ENCODE peak calls at places on chromosomes 4 and X, in seven cellular contexts. T is lung; M is right cardiac atrium; X is mesenchymal stem cell; H is CD8-positive, alpha-beta memory T cell; G is mesendoderm; W is PC-9. S is an unnamed sample.

GRCh38 chr4:79439489-79439888 is 31.5 kb upstream of the GK2 start:
- DNase-seq in T (no peak), M (no peak), X (no peak), H (no peak), G (no peak), W (no peak), S (no peak)

GRCh38 chrX:18873189-18873791 is 110.6 kb downstream of the PHKA2 start:
- DNase-seq in T (no peak), M (peak), X (peak), H (no peak), G (no peak), W (peak), S (peak)

GRCh38 chrX:69152398-69152797 is 12.9 kb downstream of the PJA1 start:
- DNase-seq in T (no peak), M (peak), X (peak), H (no peak), G (no peak), W (peak), S (no peak)

GRCh38 chr4:122827258-122827887 is 742 bp downstream of the FGF2 start:
- DNase-seq in T (no peak), M (peak), X (peak), H (peak), G (peak), W (no peak), S (no peak)

GRCh38 chr4:76696109-76696508 is 201.8 kb downstream of the SOWAHB start:
- DNase-seq in T (no peak), M (no peak), X (peak), H (no peak), G (peak), W (no peak), S (no peak)

GRCh38 chrX:63930140-63930539 is 145.1 kb upstream of the ARHGEF9 start:
- DNase-seq in T (no peak), M (no peak), X (no peak), H (no peak), G (peak), W (no peak), S (no peak)

GRCh38 chr4:124635331-124635730 is 77.2 kb downstream of the ANKRD50 start:
- DNase-seq in T (no peak), M (no peak), X (no peak), H (no peak), G (peak), W (no peak), S (no peak)

GRCh38 chr4:98745372-98745771 is 87.0 kb upstream of the TSPAN5 start:
- DNase-seq in T (no peak), M (no peak), X (peak), H (no peak), G (peak), W (no peak), S (no peak)

GRCh38 chrX:49186125-49187027 is at the start of gene PRICKLE3:
- DNase-seq in T (peak), M (peak), X (peak), H (peak), G (peak), W (no peak), S (no peak)

GRCh38 chrX:16517206-16517605 is 132.8 kb upstream of the S100G start:
- DNase-seq in T (no peak), M (no peak), X (no peak), H (no peak), G (no peak), W (no peak), S (no peak)

GRCh38 chrX:44876076-44876475 is 3.1 kb downstream of the KDM6A start:
- DNase-seq in T (no peak), M (no peak), X (no peak), H (no peak), G (no peak), W (no peak), S (no peak)

GRCh38 chr4:151250706-151251105 is 26.3 kb upstream of the PRSS48 start:
- DNase-seq in T (no peak), M (no peak), X (no peak), H (no peak), G (peak), W (no peak), S (no peak)

GRCh38 chrX:129678176-129678880 is 23.6 kb upstream of the APLN start:
- DNase-seq in T (peak), M (peak), X (no peak), H (peak), G (no peak), W (peak), S (no peak)

GRCh38 chr4:130054895-130055294 is 958.9 kb downstream of the C4orf33 start:
- DNase-seq in T (no peak), M (no peak), X (no peak), H (no peak), G (no peak), W (no peak), S (no peak)

GRCh38 chr4:87805971-87806370 is 6.6 kb downstream of the IBSP start:
- DNase-seq in T (no peak), M (no peak), X (peak), H (no peak), G (no peak), W (no peak), S (no peak)

GRCh38 chr4:177448850-177449249 is 6.6 kb upstream of the AGA start:
- DNase-seq in T (no peak), M (no peak), X (peak), H (no peak), G (no peak), W (no peak), S (no peak)

GRCh38 chr4:55297346-55297745 is 48.7 kb upstream of the SRD5A3 start:
- DNase-seq in T (no peak), M (no peak), X (no peak), H (no peak), G (peak), W (peak), S (peak)

GRCh38 chr4:140102406-140102805 is 51.6 kb downstream of the MAML3 start:
- DNase-seq in T (no peak), M (no peak), X (no peak), H (no peak), G (no peak), W (peak), S (no peak)

GRCh38 chr4:68119921-68120320 is 9.7 kb downstream of the TMPRSS11F start:
- DNase-seq in T (no peak), M (no peak), X (no peak), H (no peak), G (no peak), W (no peak), S (no peak)

GRCh38 chrX:30713061-30713525 is 59.9 kb downstream of the GK start:
- DNase-seq in T (peak), M (peak), X (peak), H (peak), G (peak), W (no peak), S (no peak)

GRCh38 chr4:13527983-13528822 is 16.1 kb downstream of the NKX3-2 start:
- DNase-seq in T (no peak), M (no peak), X (peak), H (no peak), G (peak), W (no peak), S (no peak)

GRCh38 chr4:5616331-5616950 is 91.9 kb downstream of the EVC2 start:
- DNase-seq in T (no peak), M (no peak), X (no peak), H (no peak), G (no peak), W (no peak), S (no peak)

GRCh38 chrX:22041931-22042530 is 9.9 kb downstream of the PHEX start:
- DNase-seq in T (no peak), M (no peak), X (no peak), H (no peak), G (no peak), W (no peak), S (no peak)

GRCh38 chrX:25941087-25941486 is 197.1 kb upstream of the MAGEB18 start:
- DNase-seq in T (no peak), M (no peak), X (no peak), H (no peak), G (no peak), W (no peak), S (peak)

GRCh38 chrX:96987228-96987627 is 103.5 kb downstream of the RPA4 start:
- DNase-seq in T (no peak), M (no peak), X (peak), H (no peak), G (no peak), W (no peak), S (no peak)

GRCh38 chr4:185470503-185471195 is 884 bp downstream of the CCDC110 start:
- DNase-seq in T (peak), M (peak), X (peak), H (peak), G (peak), W (peak), S (no peak)
- H3K27ac ChIP-seq in T (no peak), M (no peak), X (peak), H (no peak), G (no peak), W (no peak), S (no peak)

GRCh38 chr4:17060230-17060629 is 161.8 kb upstream of the LDB2 start:
- DNase-seq in T (no peak), M (no peak), X (no peak), H (no peak), G (no peak), W (no peak), S (no peak)
- H3K27ac ChIP-seq in T (no peak), M (no peak), X (no peak), H (no peak), G (no peak), W (no peak), S (no peak)

GRCh38 chr4:8273450-8273849 is 3.9 kb downstream of the HTRA3 start:
- DNase-seq in T (no peak), M (peak), X (no peak), H (no peak), G (no peak), W (no peak), S (no peak)
- H3K27ac ChIP-seq in T (no peak), M (no peak), X (no peak), H (no peak), G (no peak), W (no peak), S (no peak)

GRCh38 chr4:53905281-53905934 is 159.0 kb downstream of the CHIC2 start:
- DNase-seq in T (no peak), M (no peak), X (peak), H (no peak), G (no peak), W (no peak), S (no peak)

GRCh38 chr4:53895137-53895536 is 169.3 kb downstream of the CHIC2 start:
- DNase-seq in T (no peak), M (no peak), X (no peak), H (no peak), G (no peak), W (no peak), S (no peak)

GRCh38 chr4:53902786-53903185 is 161.6 kb downstream of the CHIC2 start:
- DNase-seq in T (no peak), M (no peak), X (no peak), H (no peak), G (no peak), W (no peak), S (no peak)

GRCh38 chr4:53899544-53900274 is 164.7 kb downstream of the CHIC2 start:
- DNase-seq in T (no peak), M (peak), X (peak), H (no peak), G (no peak), W (no peak), S (no peak)

DNA sequence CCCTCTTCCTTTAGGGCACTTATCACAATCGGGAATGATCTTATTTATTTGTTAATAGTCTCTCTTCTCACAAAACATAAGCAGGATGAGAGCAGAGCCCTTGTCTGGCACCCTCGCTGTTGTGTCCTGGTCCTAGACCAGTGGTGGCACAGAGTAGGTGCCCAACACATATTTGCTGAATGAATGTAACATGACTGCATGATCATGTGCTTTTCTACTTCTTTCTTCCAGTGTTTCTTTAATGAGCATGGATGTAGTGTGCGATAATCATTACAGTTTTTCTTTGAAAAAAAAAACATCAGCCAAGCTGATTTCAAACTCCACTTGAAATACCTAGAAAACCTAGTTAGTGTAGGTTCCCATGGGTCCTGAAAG is 164.1 kb downstream of the CHIC2 start:
- DNase-seq in T (no peak), M (no peak), X (no peak), H (no peak), G (no peak), W (no peak), S (no peak)
- H3K27ac ChIP-seq in T (no peak), M (no peak), X (no peak), H (no peak), G (no peak), W (no peak), S (no peak)

GRCh38 chr4:94488667-94489066 is 36.9 kb downstream of the PDLIM5 start:
- DNase-seq in T (no peak), M (no peak), X (peak), H (no peak), G (no peak), W (peak), S (peak)
- H3K27ac ChIP-seq in T (peak), M (no peak), X (no peak), H (no peak), G (no peak), W (no peak), S (peak)

GRCh38 chr4:170306208-170306607 is 216.5 kb upstream of the AADAT start:
- DNase-seq in T (no peak), M (no peak), X (no peak), H (no peak), G (no peak), W (no peak), S (peak)

DNA sequence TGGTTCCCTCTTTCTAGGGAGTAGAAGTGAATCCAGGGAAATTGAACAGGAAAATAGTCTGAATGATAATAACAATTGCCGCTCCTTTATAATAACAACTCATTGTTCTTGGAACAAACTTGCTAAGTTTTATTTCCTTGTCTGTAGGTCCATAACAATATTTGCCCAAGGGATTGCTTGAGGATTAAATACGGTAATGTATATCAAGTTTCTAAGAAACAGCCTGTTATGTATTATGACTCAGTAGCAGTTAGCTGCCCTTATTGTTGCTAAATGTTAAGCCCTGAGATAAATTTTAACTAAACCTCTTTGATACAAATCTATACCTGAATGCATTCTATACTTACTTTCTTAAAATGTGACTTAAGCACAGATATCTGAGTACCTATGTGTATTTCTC is 215.9 kb upstream of the AADAT start:
- DNase-seq in T (no peak), M (no peak), X (no peak), H (no peak), G (no peak), W (no peak), S (peak)
- H3K27ac ChIP-seq in T (no peak), M (no peak), X (no peak), H (no peak), G (no peak), W (no peak), S (no peak)

DNA sequence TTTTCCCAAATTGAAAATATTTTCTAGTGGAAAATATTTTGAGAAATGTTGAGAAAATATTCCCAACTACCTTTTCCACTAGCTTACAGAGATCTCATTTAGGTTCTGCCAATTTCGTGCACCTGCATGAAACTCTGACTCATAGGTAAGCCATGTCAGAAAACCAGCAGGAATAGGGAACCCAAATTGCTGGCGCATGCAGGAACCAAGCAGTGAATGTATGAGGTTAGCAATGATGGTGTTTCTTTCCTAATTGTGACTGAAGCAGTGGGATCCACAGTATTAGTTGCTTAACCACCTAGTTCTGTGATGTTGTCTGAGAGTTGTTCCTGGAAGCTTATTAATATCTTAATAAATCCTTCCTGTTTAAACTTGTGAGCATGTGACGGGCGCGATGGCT is 381.0 kb upstream of the TRAM1L1 start:
- DNase-seq in T (no peak), M (no peak), X (no peak), H (no peak), G (peak), W (no peak), S (peak)
- H3K27ac ChIP-seq in T (no peak), M (no peak), X (no peak), H (no peak), G (no peak), W (no peak), S (peak)

DNA sequence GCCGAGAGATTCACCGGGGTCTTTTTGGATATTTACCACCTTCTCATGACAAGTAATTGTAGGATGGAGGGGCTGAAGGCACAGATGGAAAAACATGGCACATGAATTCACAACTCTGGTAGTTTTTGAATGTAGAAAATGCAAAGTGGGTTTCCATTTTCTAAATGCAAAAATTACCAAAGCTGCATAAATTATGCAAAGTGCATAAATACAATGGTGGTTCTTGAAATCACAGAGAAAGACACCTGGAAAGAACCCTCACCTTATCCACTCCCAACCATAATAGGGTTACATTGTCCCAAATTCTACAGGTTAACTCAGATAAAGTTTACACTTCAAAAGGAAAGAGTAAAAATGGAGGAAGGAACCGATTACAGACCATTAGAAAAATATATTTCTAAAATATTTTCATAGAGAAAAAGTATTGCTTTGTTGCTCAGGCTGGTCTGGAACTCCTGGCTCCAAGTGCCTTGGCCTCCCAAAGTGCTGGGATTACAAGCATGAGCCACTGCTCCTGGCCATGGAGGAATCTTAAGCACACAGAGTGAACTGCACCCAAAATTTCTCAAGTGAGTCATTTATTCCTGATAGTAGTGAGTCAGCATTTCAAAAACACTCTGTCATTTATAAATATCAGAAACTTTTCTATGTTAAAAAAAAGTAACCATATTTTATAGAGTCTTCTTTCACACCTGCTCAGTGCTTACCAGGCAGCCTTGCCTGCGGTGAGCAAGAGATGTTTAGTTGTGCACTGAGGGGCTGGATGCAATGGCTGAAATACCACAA is 101.4 kb downstream of the FIP1L1 start:
- DNase-seq in T (no peak), M (no peak), X (peak), H (no peak), G (no peak), W (peak), S (peak)
- H3K27ac ChIP-seq in T (no peak), M (no peak), X (peak), H (no peak), G (no peak), W (peak), S (peak)

S was measured in epithelial cell of prostate.